ENCODE peak calls at places on chromosomes 3 and 15, in seven cellular contexts. H is left ventricle myocardium inferior; W is body of pancreas; Y is naive thymus-derived CD4-positive, alpha-beta T cell; Q is tibial nerve; L is AG09309; X is epithelial cell of proximal tubule. E is an unnamed sample.

GRCh38 chr3:15556512-15556911 is 35.0 kb upstream of the COLQ start:
- DNase-seq in Y (no peak), Q (no peak), H (no peak), L (no peak), W (no peak), X (no peak), E (no peak)

GRCh38 chr3:121834079-121834730 is 655 bp downstream of the IQCB1 start:
- DNase-seq in W (peak), X (no peak), H (no peak), Y (no peak), Q (no peak), L (no peak), E (peak)

GRCh38 chr15:90520365-90520764 is 9.4 kb upstream of the CRTC3 start:
- DNase-seq in Q (no peak), H (no peak), X (no peak), Y (no peak), W (no peak), L (no peak), E (no peak)

GRCh38 chr3:149968216-149968615 is 2.5 kb downstream of the PFN2 start:
- DNase-seq in L (no peak), Y (no peak), X (no peak), W (no peak), H (no peak), Q (no peak), E (peak)

GRCh38 chr3:71316378-71316777 is 267.1 kb downstream of the FOXP1 start:
- DNase-seq in X (no peak), H (no peak), W (no peak), L (no peak), Y (no peak), Q (no peak), E (no peak)

GRCh38 chr3:73228425-73228824 is 167.0 kb downstream of the EBLN2 start:
- DNase-seq in H (no peak), X (no peak), Y (no peak), Q (no peak), W (no peak), L (peak), E (no peak)

GRCh38 chr15:73936181-73936580 is 9.9 kb downstream of the LOXL1 start:
- DNase-seq in Q (no peak), L (no peak), X (no peak), H (no peak), W (no peak), Y (no peak), E (no peak)

GRCh38 chr3:164192974-164193373 is 885.3 kb downstream of the SI start:
- DNase-seq in W (no peak), Q (no peak), Y (no peak), L (no peak), X (no peak), H (no peak), E (no peak)

GRCh38 chr3:73846951-73847350 is 222.2 kb upstream of the PDZRN3 start:
- DNase-seq in H (no peak), X (no peak), Q (no peak), Y (no peak), W (no peak), L (no peak), E (no peak)

GRCh38 chr15:50183112-50183794 is 1.3 kb downstream of the SLC27A2 start:
- DNase-seq in H (no peak), X (no peak), Q (no peak), W (no peak), Y (no peak), L (no peak), E (no peak)

GRCh38 chr15:35325374-35325941 is 220.5 kb downstream of the DPH6 start:
- DNase-seq in H (no peak), Q (no peak), L (no peak), X (no peak), W (no peak), Y (no peak), E (no peak)

GRCh38 chr15:81337713-81338157 is 13.8 kb upstream of the STARD5 start:
- DNase-seq in Q (no peak), X (no peak), L (no peak), W (no peak), Y (no peak), H (no peak), E (peak)

GRCh38 chr3:40309925-40310635 is 573 bp downstream of the EIF1B start:
- DNase-seq in X (no peak), H (peak), W (peak), L (no peak), Y (peak), Q (no peak), E (peak)

GRCh38 chr3:23937296-23937695 is 7.8 kb upstream of the NR1D2 start:
- DNase-seq in W (no peak), Y (no peak), X (no peak), H (no peak), L (no peak), Q (no peak), E (no peak)

GRCh38 chr3:73729969-73730440 is 105.3 kb upstream of the PDZRN3 start:
- DNase-seq in H (peak), L (no peak), Y (no peak), X (no peak), Q (peak), W (peak), E (no peak)

GRCh38 chr3:48416091-48416505 is 13.8 kb downstream of the PLXNB1 start:
- DNase-seq in L (no peak), Q (no peak), H (no peak), W (no peak), X (no peak), Y (no peak), E (no peak)

GRCh38 chr15:68429691-68430470 is 2.1 kb downstream of the ITGA11 start:
- DNase-seq in Y (no peak), H (no peak), Q (no peak), X (no peak), W (no peak), L (peak), E (no peak)

GRCh38 chr3:135018171-135018923 is 223.3 kb downstream of the EPHB1 start:
- DNase-seq in Q (no peak), L (no peak), X (no peak), H (no peak), W (no peak), Y (no peak), E (no peak)

GRCh38 chr3:99475229-99475628 is 163.2 kb upstream of the COL8A1 start:
- DNase-seq in Q (no peak), W (no peak), L (no peak), X (no peak), Y (no peak), H (no peak), E (no peak)

GRCh38 chr3:115071122-115071521 is 76.0 kb downstream of the ZBTB20 start:
- DNase-seq in L (no peak), Q (no peak), W (no peak), H (no peak), X (no peak), Y (no peak), E (peak)

GRCh38 chr3:45103753-45104714 is 42.1 kb downstream of the CDCP1 start:
- DNase-seq in H (no peak), X (no peak), W (no peak), Y (no peak), Q (no peak), L (no peak), E (no peak)

GRCh38 chr15:29968099-29968892 is 114.5 kb upstream of the GOLGA8J start:
- DNase-seq in X (no peak), Y (no peak), W (peak), Q (no peak), L (no peak), H (no peak), E (no peak)

GRCh38 chr3:119428538-119428937 is 34.9 kb downstream of the TMEM39A start:
- DNase-seq in H (no peak), X (no peak), L (no peak), Q (no peak), W (no peak), Y (no peak), E (no peak)

GRCh38 chr3:113428581-113428980 is 12.7 kb downstream of the CFAP44 start:
- DNase-seq in Q (no peak), X (no peak), W (no peak), Y (no peak), H (no peak), L (no peak), E (peak)

GRCh38 chr3:136142592-136142991 is 53.5 kb downstream of the MSL2 start:
- DNase-seq in Q (no peak), H (no peak), W (no peak), L (peak), X (peak), Y (no peak), E (peak)

GRCh38 chr3:58010562-58010961 is 2.3 kb downstream of the FLNB start:
- DNase-seq in L (no peak), Q (no peak), H (no peak), Y (peak), X (no peak), W (no peak), E (no peak)

GRCh38 chr3:172557515-172558220 is 34.4 kb upstream of the TNFSF10 start:
- DNase-seq in Q (no peak), H (no peak), Y (no peak), W (no peak), X (no peak), L (peak), E (peak)

GRCh38 chr3:153315781-153316180 is 153.8 kb downstream of the RAP2B start:
- DNase-seq in H (no peak), W (no peak), Y (no peak), L (peak), X (no peak), Q (no peak), E (no peak)

GRCh38 chr15:98070132-98070531 is 109.6 kb downstream of the ARRDC4 start:
- DNase-seq in X (no peak), Q (no peak), L (no peak), Y (no peak), W (no peak), H (no peak), E (no peak)

GRCh38 chr15:71112429-71112828 is 2.8 kb upstream of the THSD4 start:
- DNase-seq in Q (no peak), H (no peak), W (no peak), X (no peak), L (no peak), Y (no peak), E (no peak)

GRCh38 chr3:122975163-122975923 is 52.2 kb downstream of the SEMA5B start:
- DNase-seq in X (no peak), Y (no peak), L (peak), W (no peak), Q (no peak), H (no peak), E (peak)

GRCh38 chr3:55690161-55690560 is 203.1 kb upstream of the WNT5A start:
- DNase-seq in Q (no peak), L (no peak), W (no peak), X (no peak), H (no peak), Y (no peak), E (no peak)
- H3K4me3 ChIP-seq in Q (no peak), L (no peak), W (no peak), X (no peak), H (no peak), Y (no peak), E (no peak)

GRCh38 chr3:37197810-37198371 is 23.5 kb upstream of the LRRFIP2 start:
- DNase-seq in X (peak), W (no peak), L (peak), Y (no peak), Q (no peak), H (no peak), E (peak)
- H3K4me3 ChIP-seq in X (no peak), W (no peak), L (no peak), Y (no peak), Q (no peak), H (no peak), E (no peak)

DNA sequence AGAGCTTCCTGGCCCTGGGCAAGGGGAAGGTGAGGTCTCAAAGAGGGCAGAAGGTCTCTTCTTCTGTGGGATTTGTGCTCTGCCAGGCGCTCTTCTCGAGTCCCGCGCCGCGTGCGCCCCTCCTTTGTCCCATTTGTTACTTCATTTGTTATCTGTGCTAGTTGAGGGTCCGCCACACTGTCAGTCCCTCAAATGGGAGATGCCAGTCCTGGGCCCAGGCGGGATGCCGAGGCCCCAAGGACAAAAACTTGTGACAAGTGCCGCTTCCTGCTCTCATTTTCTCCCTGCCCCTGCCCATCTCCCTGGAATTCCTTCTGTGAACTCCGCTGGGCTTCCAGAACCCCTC is 1.5 kb downstream of the ST8SIA2 start:
- DNase-seq in H (no peak), L (no peak), Q (no peak), X (no peak), Y (no peak), W (no peak), E (no peak)
- H3K4me3 ChIP-seq in H (peak), L (no peak), Q (no peak), X (peak), Y (no peak), W (no peak), E (no peak)

GRCh38 chr3:18441521-18441920 is 16.4 kb upstream of the SATB1 start:
- DNase-seq in Y (no peak), X (no peak), Q (no peak), W (no peak), L (no peak), H (no peak), E (no peak)

GRCh38 chr3:18445421-18446066 is 20.4 kb upstream of the SATB1 start:
- DNase-seq in X (no peak), L (no peak), H (no peak), Q (no peak), W (peak), Y (peak), E (no peak)

GRCh38 chr3:18444597-18445420 is 19.7 kb upstream of the SATB1 start:
- DNase-seq in Q (peak), L (no peak), X (no peak), H (peak), Y (peak), W (peak), E (peak)

GRCh38 chr3:18443670-18444596 is 18.8 kb upstream of the SATB1 start:
- DNase-seq in Q (no peak), W (peak), H (peak), L (no peak), Y (no peak), X (no peak), E (no peak)

GRCh38 chr3:18442743-18443669 is 17.9 kb upstream of the SATB1 start:
- DNase-seq in H (no peak), W (no peak), Q (no peak), X (no peak), Y (no peak), L (no peak), E (no peak)
- H3K4me3 ChIP-seq in H (peak), W (no peak), Q (peak), X (peak), Y (peak), L (peak), E (no peak)

GRCh38 chr3:50090985-50091384 is 2.3 kb downstream of the RBM5 start:
- DNase-seq in W (no peak), H (no peak), Q (no peak), X (no peak), L (no peak), Y (no peak), E (no peak)
- H3K4me3 ChIP-seq in W (no peak), H (peak), Q (no peak), X (peak), L (no peak), Y (no peak), E (no peak)

GRCh38 chr15:89400121-89400996 is 65.7 kb upstream of the POLG start:
- DNase-seq in Q (no peak), H (no peak), L (no peak), Y (no peak), W (no peak), X (no peak), E (no peak)

GRCh38 chr15:89400997-89401590 is 66.5 kb upstream of the POLG start:
- DNase-seq in X (no peak), H (no peak), L (no peak), Q (no peak), Y (no peak), W (no peak), E (no peak)

GRCh38 chr15:89397653-89398023 is 63.0 kb upstream of the POLG start:
- DNase-seq in Q (no peak), H (no peak), Y (no peak), X (no peak), W (no peak), L (no peak), E (no peak)

GRCh38 chr15:89399070-89399389 is 64.4 kb upstream of the POLG start:
- DNase-seq in W (no peak), L (no peak), X (no peak), Q (no peak), H (no peak), Y (no peak), E (no peak)

GRCh38 chr15:89399390-89400120 is 64.9 kb upstream of the POLG start:
- DNase-seq in W (peak), L (no peak), Q (no peak), H (no peak), Y (no peak), X (no peak), E (no peak)
- H3K4me3 ChIP-seq in W (no peak), L (peak), Q (peak), H (peak), Y (peak), X (peak), E (peak)

GRCh38 chr3:120752230-120752629 is 9.7 kb downstream of the GTF2E1 start:
- DNase-seq in W (no peak), H (no peak), X (no peak), Q (no peak), L (no peak), Y (no peak), E (no peak)
- H3K4me3 ChIP-seq in W (no peak), H (no peak), X (no peak), Q (no peak), L (no peak), Y (no peak), E (no peak)

GRCh38 chr3:5694267-5694666 is 506.8 kb downstream of the EDEM1 start:
- DNase-seq in H (no peak), X (no peak), Q (no peak), W (no peak), Y (no peak), L (no peak), E (no peak)

GRCh38 chr3:5698851-5699250 is 511.3 kb downstream of the EDEM1 start:
- DNase-seq in L (no peak), H (no peak), X (no peak), W (no peak), Y (no peak), Q (no peak), E (no peak)

GRCh38 chr3:5699811-5700210 is 512.3 kb downstream of the EDEM1 start:
- DNase-seq in L (no peak), H (no peak), Y (no peak), X (no peak), Q (no peak), W (no peak), E (no peak)

DNA sequence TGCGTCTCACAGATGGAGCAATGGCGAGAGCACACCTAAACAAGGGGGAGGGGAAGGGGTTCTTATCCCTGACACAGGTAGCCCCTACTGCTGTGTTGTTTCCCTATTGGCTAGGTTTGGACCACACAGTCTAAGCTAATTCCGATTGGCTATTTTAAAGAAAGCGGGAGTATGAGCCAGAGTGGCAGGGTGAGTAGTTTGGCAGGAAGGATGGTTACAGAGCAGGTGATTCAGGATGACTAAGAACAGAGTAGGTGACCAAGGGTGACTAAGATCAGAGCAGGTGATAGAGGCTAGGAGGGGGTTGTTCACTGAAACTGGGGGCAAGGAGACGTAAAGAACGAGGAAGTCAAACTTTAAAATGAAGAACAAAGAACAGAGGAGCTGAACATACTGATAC is 511.8 kb downstream of the EDEM1 start:
- DNase-seq in W (no peak), L (no peak), Y (no peak), X (no peak), H (no peak), Q (no peak), E (no peak)
- H3K4me3 ChIP-seq in W (no peak), L (no peak), Y (no peak), X (no peak), H (no peak), Q (no peak), E (no peak)

GRCh38 chr15:45585069-45585468 is 2.1 kb upstream of the BLOC1S6 start:
- DNase-seq in H (no peak), X (no peak), Y (no peak), W (no peak), L (no peak), Q (no peak), E (no peak)

GRCh38 chr15:45587861-45588170 is 637 bp downstream of the BLOC1S6 start:
- DNase-seq in Q (no peak), X (no peak), H (no peak), W (no peak), L (no peak), Y (no peak), E (no peak)

GRCh38 chr15:45588199-45588910 is 1.2 kb downstream of the BLOC1S6 start:
- DNase-seq in W (no peak), X (no peak), L (no peak), H (no peak), Y (no peak), Q (no peak), E (peak)

GRCh38 chr15:45586990-45587860 is at the start of gene BLOC1S6:
- DNase-seq in Q (peak), W (peak), X (no peak), Y (peak), L (peak), H (peak), E (peak)

DNA sequence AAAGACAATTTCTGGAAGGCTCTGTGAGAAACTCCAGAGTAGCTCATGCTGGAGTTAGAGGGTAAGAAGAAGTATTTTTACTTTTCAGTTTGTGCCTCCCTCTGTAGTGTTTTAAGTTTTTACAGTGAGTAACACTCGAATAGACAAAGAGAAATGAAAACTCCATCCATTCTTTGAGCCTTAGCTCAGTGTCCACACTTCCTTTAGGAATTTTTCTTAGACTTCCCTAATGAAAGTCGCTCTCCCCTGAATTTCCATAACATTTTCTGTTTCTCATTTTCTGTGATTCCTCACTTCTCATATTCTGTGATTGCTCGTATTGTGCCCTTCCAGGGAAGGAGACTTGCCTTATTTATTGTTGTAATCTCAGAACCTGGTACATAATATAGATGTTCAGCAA is 2.1 kb downstream of the BLOC1S6 start:
- DNase-seq in L (no peak), Q (no peak), W (no peak), Y (no peak), X (no peak), H (no peak), E (peak)
- H3K4me3 ChIP-seq in L (no peak), Q (no peak), W (no peak), Y (no peak), X (peak), H (no peak), E (peak)

DNA sequence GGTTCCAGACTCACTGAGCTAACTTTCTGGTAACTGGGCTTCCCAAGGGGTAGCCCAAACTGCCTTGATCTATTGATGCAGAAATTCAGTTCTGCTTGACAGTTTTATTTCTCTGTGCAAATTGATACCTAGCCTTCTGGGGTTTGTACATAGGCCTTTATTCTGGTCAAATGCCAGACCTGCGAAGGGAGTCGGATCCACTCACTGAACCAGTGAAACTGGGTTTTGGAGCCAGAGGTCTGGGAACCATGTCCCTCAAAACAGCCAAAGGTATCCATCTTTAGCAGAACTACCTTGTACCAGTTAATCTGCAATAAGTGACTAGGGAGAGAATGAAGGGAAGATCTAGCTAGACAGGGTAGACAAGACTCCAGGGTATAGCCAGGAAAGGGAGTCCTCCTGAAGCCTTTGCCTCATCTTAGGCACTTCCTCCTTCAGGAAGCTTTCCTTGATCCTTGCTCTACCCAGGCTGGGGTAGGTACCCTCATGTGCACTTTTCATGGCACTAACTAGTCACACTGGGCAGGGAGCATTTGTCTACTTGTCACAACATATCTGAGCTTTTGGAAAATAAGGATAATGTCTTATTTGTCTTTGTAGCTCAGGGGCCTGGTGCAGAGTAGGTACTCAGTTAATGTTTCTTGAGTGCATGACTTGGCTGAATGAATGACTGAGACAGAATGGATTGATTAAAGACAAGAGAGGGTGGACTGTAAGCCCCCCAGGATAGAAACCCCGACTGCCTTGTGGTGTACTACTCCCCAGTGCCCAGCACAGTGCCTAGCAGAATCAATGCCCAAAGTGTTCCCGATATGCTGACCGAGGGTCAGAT is 1.4 kb upstream of the SNX33 start:
- DNase-seq in Q (no peak), L (no peak), Y (no peak), X (no peak), W (no peak), H (no peak), E (no peak)
- H3K4me3 ChIP-seq in Q (peak), L (peak), Y (peak), X (peak), W (peak), H (peak), E (peak)

E was measured in cardiac fibroblast.